ENCODE peak calls at places on chromosomes 3 and 15, in six cellular contexts. One of them, this sample, is unnamed.

GRCh38 chr3:5019411-5020261 is 40.4 kb downstream of the BHLHE40 start:
- DNase-seq in breast epithelium: no peak
- DNase-seq in aorta: peak; percentile 57
- DNase-seq in ACHN: no peak
- DNase-seq in cardiac fibroblast: no peak
- DNase-seq in EL: no peak
- DNase-seq in this sample: no peak

GRCh38 chr3:171797265-171797679 is 13.0 kb downstream of the PLD1 start:
- DNase-seq in breast epithelium: no peak
- DNase-seq in aorta: no peak
- DNase-seq in ACHN: no peak
- DNase-seq in cardiac fibroblast: no peak
- DNase-seq in EL: no peak
- DNase-seq in this sample: no peak

GRCh38 chr3:190591080-190591479 is 77.2 kb downstream of the IL1RAP start:
- DNase-seq in breast epithelium: no peak
- DNase-seq in aorta: no peak
- DNase-seq in ACHN: no peak
- DNase-seq in cardiac fibroblast: no peak
- DNase-seq in EL: no peak
- DNase-seq in this sample: no peak

GRCh38 chr15:75577401-75578205 is 1.5 kb downstream of the PTPN9 start:
- DNase-seq in breast epithelium: no peak
- DNase-seq in aorta: no peak
- DNase-seq in ACHN: peak; percentile 3
- DNase-seq in cardiac fibroblast: peak; percentile 38
- DNase-seq in EL: peak; percentile 30
- DNase-seq in this sample: no peak

GRCh38 chr15:42289166-42289565 is 15.9 kb upstream of the TMEM87A start:
- DNase-seq in breast epithelium: no peak
- DNase-seq in aorta: no peak
- DNase-seq in ACHN: no peak
- DNase-seq in cardiac fibroblast: no peak
- DNase-seq in EL: no peak
- DNase-seq in this sample: no peak

GRCh38 chr3:46361408-46362283 is 7.7 kb downstream of the CCR2 start:
- DNase-seq in breast epithelium: no peak
- DNase-seq in aorta: peak; percentile 66
- DNase-seq in ACHN: no peak
- DNase-seq in cardiac fibroblast: no peak
- DNase-seq in EL: peak; percentile 78
- DNase-seq in this sample: no peak

GRCh38 chr3:119681279-119681678 is 4.1 kb upstream of the COX17 start:
- DNase-seq in breast epithelium: no peak
- DNase-seq in aorta: no peak
- DNase-seq in ACHN: peak; percentile 39
- DNase-seq in cardiac fibroblast: peak; percentile 67
- DNase-seq in EL: peak; percentile 29
- DNase-seq in this sample: no peak

GRCh38 chr3:64676831-64677230 is 11.0 kb downstream of the ADAMTS9 start:
- DNase-seq in breast epithelium: no peak
- DNase-seq in aorta: no peak
- DNase-seq in ACHN: no peak
- DNase-seq in cardiac fibroblast: no peak
- DNase-seq in EL: no peak
- DNase-seq in this sample: no peak

GRCh38 chr3:68256635-68257034 is 602.2 kb upstream of the SUCLG2 start:
- DNase-seq in breast epithelium: no peak
- DNase-seq in aorta: no peak
- DNase-seq in ACHN: peak; percentile 19
- DNase-seq in cardiac fibroblast: no peak
- DNase-seq in EL: no peak
- DNase-seq in this sample: no peak

GRCh38 chr3:13301295-13301987 is 118.7 kb downstream of the NUP210 start:
- DNase-seq in breast epithelium: no peak
- DNase-seq in aorta: peak; percentile 61
- DNase-seq in ACHN: peak; percentile 66
- DNase-seq in cardiac fibroblast: peak; percentile 55
- DNase-seq in EL: peak; percentile 67
- DNase-seq in this sample: no peak

GRCh38 chr15:90994059-90994416 is 297 bp downstream of the PRC1 start:
- DNase-seq in breast epithelium: no peak
- DNase-seq in aorta: no peak
- DNase-seq in ACHN: no peak
- DNase-seq in cardiac fibroblast: no peak
- DNase-seq in EL: no peak
- DNase-seq in this sample: peak; percentile 60

GRCh38 chr3:42682301-42683070 is 2.9 kb upstream of the KLHL40 start:
- DNase-seq in breast epithelium: no peak
- DNase-seq in aorta: peak; percentile 37
- DNase-seq in ACHN: no peak
- DNase-seq in cardiac fibroblast: no peak
- DNase-seq in EL: no peak
- DNase-seq in this sample: peak; percentile 35

GRCh38 chr15:86725628-86726027 is 646.0 kb downstream of the AGBL1 start:
- DNase-seq in breast epithelium: no peak
- DNase-seq in aorta: no peak
- DNase-seq in ACHN: no peak
- DNase-seq in cardiac fibroblast: no peak
- DNase-seq in EL: no peak
- DNase-seq in this sample: no peak

GRCh38 chr3:187367561-187368103 is 553 bp upstream of the RTP4 start:
- DNase-seq in breast epithelium: no peak
- DNase-seq in aorta: peak; percentile 48
- DNase-seq in ACHN: no peak
- DNase-seq in cardiac fibroblast: no peak
- DNase-seq in EL: no peak
- DNase-seq in this sample: peak; percentile 61

GRCh38 chr3:188772886-188773285 is 398.9 kb upstream of the TPRG1 start:
- DNase-seq in breast epithelium: no peak
- DNase-seq in aorta: no peak
- DNase-seq in ACHN: peak; percentile 17
- DNase-seq in cardiac fibroblast: peak; percentile 79
- DNase-seq in EL: peak; percentile 76
- DNase-seq in this sample: no peak

GRCh38 chr3:196064006-196064405 is 17.9 kb downstream of the TFRC start:
- DNase-seq in breast epithelium: no peak
- DNase-seq in aorta: no peak
- DNase-seq in ACHN: no peak
- DNase-seq in cardiac fibroblast: no peak
- DNase-seq in EL: no peak
- DNase-seq in this sample: no peak

GRCh38 chr3:197367081-197367780 is 68.8 kb upstream of the DLG1 start:
- DNase-seq in breast epithelium: peak; percentile 70
- DNase-seq in aorta: no peak
- DNase-seq in ACHN: peak; percentile 95
- DNase-seq in cardiac fibroblast: peak; percentile 56
- DNase-seq in EL: peak; percentile 87
- DNase-seq in this sample: no peak

GRCh38 chr3:81723732-81724313 is 37.6 kb downstream of the GBE1 start:
- DNase-seq in breast epithelium: no peak
- DNase-seq in aorta: no peak
- DNase-seq in ACHN: peak; percentile 53
- DNase-seq in cardiac fibroblast: peak; percentile 69
- DNase-seq in EL: peak; percentile 47
- DNase-seq in this sample: no peak

GRCh38 chr3:169091196-169091595 is 572.3 kb downstream of the MECOM start:
- DNase-seq in breast epithelium: no peak
- DNase-seq in aorta: no peak
- DNase-seq in ACHN: no peak
- DNase-seq in cardiac fibroblast: peak; percentile 76
- DNase-seq in EL: peak; percentile 54
- DNase-seq in this sample: no peak

GRCh38 chr3:2921903-2922302 is 188.3 kb downstream of the IL5RA start:
- DNase-seq in breast epithelium: no peak
- DNase-seq in aorta: no peak
- DNase-seq in ACHN: peak; percentile 23
- DNase-seq in cardiac fibroblast: peak; percentile 4
- DNase-seq in EL: no peak
- DNase-seq in this sample: no peak

This sample was measured in sciatic nerve.